ENCODE peak calls at places on chromosomes 16 and 17, in eight cellular contexts. Z, Q, V, J, Y, O, G and P are unnamed samples.

GRCh38 chr17:82830249-82830661 is 9.6 kb downstream of the ZNF750 start:
- DNase-seq in G (no peak), Q (no peak), V (peak), O (no peak), Z (peak), Y (no peak), J (no peak), P (no peak)

GRCh38 chr17:17467720-17468119 is 9.1 kb upstream of the MED9 start:
- DNase-seq in Y (peak), Z (no peak), G (no peak), O (no peak), Q (no peak), V (no peak), J (peak), P (no peak)

GRCh38 chr17:46159686-46160085 is 33.5 kb downstream of the KANSL1 start:
- DNase-seq in V (no peak), G (no peak), Q (peak), J (no peak), O (no peak), Y (no peak), Z (peak), P (peak)

GRCh38 chr16:77732241-77732946 is 10.1 kb downstream of the NUDT7 start:
- DNase-seq in J (no peak), V (no peak), Y (no peak), G (no peak), O (no peak), Q (peak), Z (peak), P (no peak)

GRCh38 chr16:66266436-66267286 is 99.8 kb upstream of the CDH5 start:
- DNase-seq in Y (no peak), V (no peak), G (no peak), Q (no peak), J (no peak), O (peak), Z (peak), P (peak)

GRCh38 chr17:18227635-18228034 is 2.2 kb downstream of the LLGL1 start:
- DNase-seq in Z (no peak), G (no peak), Y (no peak), V (no peak), Q (no peak), O (no peak), J (no peak), P (no peak)

GRCh38 chr17:82775033-82775823 is 23.4 kb downstream of the TBCD start:
- DNase-seq in O (peak), V (peak), Y (peak), Q (no peak), Z (peak), J (peak), G (peak), P (peak)

GRCh38 chr16:20911361-20911760 is 10.8 kb downstream of the LYRM1 start:
- DNase-seq in G (no peak), J (no peak), Q (peak), V (no peak), O (no peak), Z (peak), Y (peak), P (no peak)

GRCh38 chr16:53833145-53833544 is 129.2 kb downstream of the FTO start:
- DNase-seq in O (no peak), J (no peak), Z (no peak), V (no peak), Q (no peak), Y (no peak), G (no peak), P (no peak)

GRCh38 chr17:27755706-27756466 is 44.4 kb downstream of the NOS2 start:
- DNase-seq in O (no peak), V (peak), Z (no peak), Y (no peak), G (no peak), J (no peak), Q (no peak), P (no peak)

GRCh38 chr16:49592507-49593422 is 219.2 kb downstream of the C16orf78 start:
- DNase-seq in Z (peak), J (no peak), Q (no peak), G (peak), O (peak), Y (peak), V (no peak), P (peak)

GRCh38 chr16:26672206-26672605 is 394.5 kb upstream of the C16orf82 start:
- DNase-seq in Z (no peak), J (no peak), Y (no peak), O (no peak), V (no peak), G (no peak), Q (no peak), P (no peak)

GRCh38 chr17:62965149-62965648 is 836 bp upstream of the TANC2 start:
- DNase-seq in J (no peak), O (no peak), Y (no peak), V (no peak), Z (no peak), G (peak), Q (no peak), P (no peak)

GRCh38 chr17:7293131-7293557 is 1.3 kb downstream of the YBX2 start:
- DNase-seq in G (no peak), Y (no peak), O (no peak), Z (no peak), J (no peak), V (no peak), Q (peak), P (no peak)

GRCh38 chr17:66906321-66907278 is 57.9 kb upstream of the CACNG4 start:
- DNase-seq in O (peak), Q (peak), J (peak), V (peak), Y (peak), Z (peak), G (peak), P (peak)

GRCh38 chr16:970379-970765 is 412 bp downstream of the LMF1 start:
- DNase-seq in J (peak), Z (no peak), O (peak), Y (no peak), V (no peak), Q (no peak), G (no peak), P (no peak)

GRCh38 chr16:66848172-66848571 is 4.0 kb downstream of the CA7 start:
- DNase-seq in Z (no peak), J (no peak), V (no peak), Y (no peak), Q (no peak), O (no peak), G (no peak), P (no peak)

GRCh38 chr17:16593356-16594102 is 24.5 kb upstream of the ZNF287 start:
- DNase-seq in J (no peak), G (no peak), V (no peak), Y (peak), Q (peak), O (no peak), Z (peak), P (peak)

GRCh38 chr17:18854956-18855355 is 3.0 kb upstream of the PRPSAP2 start:
- DNase-seq in V (no peak), O (no peak), Y (no peak), Q (no peak), Z (no peak), J (no peak), G (no peak), P (no peak)

GRCh38 chr17:48262982-48263586 is 155.5 kb downstream of the SNX11 start:
- DNase-seq in V (no peak), Z (peak), G (no peak), Y (peak), O (no peak), J (no peak), Q (no peak), P (no peak)

GRCh38 chr16:12145918-12146317 is 169.4 kb downstream of the SNX29 start:
- DNase-seq in V (no peak), J (no peak), Y (no peak), G (no peak), Z (no peak), O (no peak), Q (no peak), P (no peak)

GRCh38 chr17:66508896-66509843 is 206.8 kb downstream of the PRKCA start:
- DNase-seq in O (no peak), G (no peak), J (peak), Q (peak), Y (peak), V (no peak), Z (peak), P (peak)

GRCh38 chr17:38400286-38400685 is 28.0 kb upstream of the ARHGAP23 start:
- DNase-seq in Y (no peak), J (no peak), Z (no peak), V (no peak), O (no peak), G (no peak), Q (no peak), P (no peak)
- H3K9ac ChIP-seq in Y (no peak), J (no peak), Z (no peak), V (no peak), O (no peak), G (no peak), Q (no peak), P (no peak)

DNA sequence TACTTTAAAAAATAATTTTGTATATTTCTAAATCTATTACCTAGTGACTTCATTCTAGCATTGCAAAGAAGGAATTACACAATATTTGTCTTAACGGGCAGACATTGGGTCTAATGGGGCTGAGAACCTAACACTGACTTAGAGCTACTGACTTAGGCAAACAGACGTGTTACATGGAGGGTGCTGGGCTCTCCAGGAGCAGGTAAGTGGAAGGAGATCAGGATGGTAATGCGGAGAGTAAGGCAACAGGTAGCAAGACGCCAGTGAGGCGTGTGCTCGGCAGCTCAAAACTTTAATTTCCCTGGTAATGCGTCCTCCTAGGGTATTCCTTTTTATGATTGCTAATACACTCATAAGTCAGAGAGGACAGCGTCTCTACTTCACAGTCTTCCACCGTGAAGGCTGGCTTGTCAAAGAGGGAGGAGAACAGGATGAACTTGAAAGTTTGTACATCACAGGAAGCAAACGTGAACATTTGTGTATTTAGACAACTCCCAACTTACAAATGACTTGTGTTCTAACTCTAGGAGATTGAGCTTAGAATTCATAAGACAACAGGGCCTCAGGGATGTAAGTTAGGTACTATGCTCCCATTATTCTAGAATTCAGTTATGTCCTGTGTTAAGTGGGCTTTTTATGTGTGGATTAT is 4.6 kb downstream of the KRT28 start:
- DNase-seq in J (no peak), Z (no peak), Q (no peak), Y (no peak), G (no peak), O (no peak), V (no peak), P (no peak)
- H3K9ac ChIP-seq in J (no peak), Z (no peak), Q (no peak), Y (no peak), G (no peak), O (no peak), V (no peak), P (no peak)

GRCh38 chr17:39113871-39114270 is 37.6 kb downstream of the PLXDC1 start:
- DNase-seq in V (no peak), G (no peak), Q (no peak), Y (no peak), Z (no peak), J (no peak), O (no peak), P (no peak)
- H3K9ac ChIP-seq in V (no peak), G (no peak), Q (no peak), Y (no peak), Z (no peak), J (no peak), O (no peak), P (no peak)

GRCh38 chr17:35345445-35345925 is 27.9 kb downstream of the SLFN11 start:
- DNase-seq in V (no peak), O (peak), G (no peak), Y (no peak), Z (no peak), J (no peak), Q (no peak), P (no peak)

GRCh38 chr17:35342207-35342744 is 31.1 kb downstream of the SLFN11 start:
- DNase-seq in Y (no peak), V (no peak), O (no peak), G (no peak), Z (no peak), Q (no peak), J (no peak), P (no peak)

GRCh38 chr17:35344262-35344661 is 29.2 kb downstream of the SLFN11 start:
- DNase-seq in V (no peak), Y (no peak), Q (no peak), J (no peak), G (no peak), Z (no peak), O (no peak), P (no peak)

GRCh38 chr17:35338230-35338629 is 35.2 kb downstream of the SLFN11 start:
- DNase-seq in O (no peak), G (no peak), J (no peak), Z (no peak), Y (no peak), Q (no peak), V (no peak), P (no peak)

GRCh38 chr17:35341465-35341992 is 31.9 kb downstream of the SLFN11 start:
- DNase-seq in Z (no peak), O (no peak), J (no peak), G (no peak), Y (no peak), Q (no peak), V (no peak), P (no peak)
- H3K9ac ChIP-seq in Z (no peak), O (no peak), J (no peak), G (no peak), Y (no peak), Q (no peak), V (no peak), P (no peak)

GRCh38 chr17:10120113-10120485 is 78.3 kb downstream of the GAS7 start:
- DNase-seq in G (no peak), Z (no peak), Y (no peak), J (no peak), O (no peak), Q (no peak), V (no peak), P (no peak)
- H3K9ac ChIP-seq in G (peak), Z (no peak), Y (no peak), J (no peak), O (no peak), Q (no peak), V (no peak), P (no peak)

DNA sequence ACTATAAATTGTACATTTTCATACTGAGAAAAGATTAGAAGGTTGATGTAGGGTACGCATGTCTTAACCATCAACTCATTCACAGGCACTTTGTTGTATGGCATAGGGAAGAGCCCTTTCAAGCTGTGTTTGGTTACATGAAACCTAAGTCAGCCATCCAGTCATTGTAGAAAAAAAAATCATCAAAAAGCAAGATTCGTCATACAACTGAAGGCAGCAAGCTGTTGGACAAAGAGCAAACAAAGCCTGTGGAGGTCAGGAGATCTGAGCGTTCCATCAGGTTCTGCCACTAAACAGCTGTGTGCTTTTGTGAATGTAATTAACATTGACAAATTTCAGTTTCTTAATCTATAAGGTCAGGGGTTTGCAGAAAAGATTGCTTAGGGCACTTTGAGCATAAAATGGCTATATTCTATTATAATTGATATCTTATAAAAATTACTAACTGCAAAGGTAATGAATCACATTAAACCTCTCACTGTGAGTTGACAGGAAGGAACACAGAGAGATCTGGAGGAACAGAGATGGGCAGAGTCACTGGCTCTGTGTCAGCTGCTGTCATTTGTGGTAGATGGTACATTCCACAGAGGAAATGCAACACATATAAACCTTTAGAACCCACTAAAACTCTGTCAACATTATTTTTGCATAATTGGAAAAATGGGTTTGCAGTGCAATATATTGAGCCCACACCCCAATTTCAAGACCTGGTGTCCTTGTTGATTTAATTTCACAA is 66.3 kb upstream of the MYOCD start:
- DNase-seq in O (no peak), V (no peak), G (no peak), Y (no peak), Z (peak), J (no peak), Q (no peak), P (peak)
- H3K9ac ChIP-seq in O (no peak), V (no peak), G (no peak), Y (no peak), Z (no peak), J (no peak), Q (no peak), P (no peak)

GRCh38 chr16:88659160-88659559 is 3.7 kb downstream of the MVD start:
- DNase-seq in J (no peak), V (no peak), Z (no peak), O (no peak), G (no peak), Y (no peak), Q (no peak), P (no peak)
- H3K9ac ChIP-seq in J (no peak), V (no peak), Z (no peak), O (no peak), G (no peak), Y (no peak), Q (no peak), P (peak)

GRCh38 chr17:2024572-2025219 is 438 bp downstream of the RTN4RL1 start:
- DNase-seq in Z (no peak), Q (peak), Y (no peak), G (no peak), J (no peak), V (no peak), O (no peak), P (peak)
- H3K9ac ChIP-seq in Z (no peak), Q (no peak), Y (peak), G (peak), J (no peak), V (no peak), O (no peak), P (peak)

GRCh38 chr16:68367891-68368601 is 57.2 kb downstream of the PRMT7 start:
- DNase-seq in Q (no peak), Y (no peak), J (no peak), G (peak), V (no peak), Z (no peak), O (no peak), P (no peak)
- H3K9ac ChIP-seq in Q (no peak), Y (no peak), J (no peak), G (peak), V (no peak), Z (no peak), O (no peak), P (no peak)

GRCh38 chr16:57039148-57039812 is 49.9 kb downstream of the NLRC5 start:
- DNase-seq in V (no peak), Z (peak), Q (no peak), G (peak), Y (no peak), O (no peak), J (no peak), P (peak)

GRCh38 chr16:57036945-57037344 is 47.6 kb downstream of the NLRC5 start:
- DNase-seq in J (no peak), Z (no peak), Y (no peak), O (no peak), Q (no peak), G (no peak), V (peak), P (no peak)

GRCh38 chr16:57036315-57036714 is 47.0 kb downstream of the NLRC5 start:
- DNase-seq in V (no peak), G (no peak), Z (no peak), Y (no peak), O (no peak), Q (no peak), J (no peak), P (no peak)

GRCh38 chr16:57041182-57042156 is 50.9 kb upstream of the CPNE2 start:
- DNase-seq in G (no peak), V (no peak), Z (peak), Y (no peak), O (no peak), Q (no peak), J (peak), P (no peak)

GRCh38 chr16:57038151-57038550 is 48.8 kb downstream of the NLRC5 start:
- DNase-seq in Q (no peak), O (no peak), V (no peak), G (no peak), Y (no peak), Z (peak), J (no peak), P (peak)
- H3K9ac ChIP-seq in Q (no peak), O (no peak), V (no peak), G (no peak), Y (no peak), Z (no peak), J (no peak), P (peak)